ENCODE peak calls at places on chromosome 3, in nine cellular contexts. K, Z, H, E, W, U, F, V and P are unnamed samples.

GRCh38 chr3:77686560-77686959 is 646.7 kb downstream of the ROBO2 start:
- DNase-seq in K (no peak), Z (no peak), H (no peak), E (no peak), W (no peak), U (peak; percentile 19), F (no peak), V (no peak), P (no peak)

GRCh38 chr3:172288625-172289024 is 159.6 kb downstream of the GHSR start:
- DNase-seq in K (no peak), Z (no peak), H (no peak), E (no peak), W (no peak), U (no peak), F (no peak), V (no peak), P (no peak)

GRCh38 chr3:107680698-107681097 is 157.9 kb downstream of the BBX start:
- DNase-seq in K (no peak), Z (no peak), H (no peak), E (no peak), W (no peak), U (no peak), F (no peak), V (no peak), P (no peak)

GRCh38 chr3:52507359-52507758 is 12.2 kb downstream of the STAB1 start:
- DNase-seq in K (peak; percentile 41), Z (no peak), H (no peak), E (peak; percentile 63), W (no peak), U (no peak), F (no peak), V (no peak), P (no peak)

GRCh38 chr3:84963137-84963536 is 4.3 kb downstream of the CADM2 start:
- DNase-seq in K (no peak), Z (no peak), H (no peak), E (no peak), W (no peak), U (no peak), F (no peak), V (no peak), P (no peak)

GRCh38 chr3:43497905-43498365 is 123.9 kb downstream of the ANO10 start:
- DNase-seq in K (no peak), Z (no peak), H (no peak), E (no peak), W (no peak), U (no peak), F (no peak), V (no peak), P (no peak)

GRCh38 chr3:184355261-184356012 is 6.0 kb downstream of the CLCN2 start:
- DNase-seq in K (no peak), Z (no peak), H (no peak), E (no peak), W (no peak), U (no peak), F (no peak), V (no peak), P (no peak)

GRCh38 chr3:38332202-38332601 is 14.4 kb upstream of the XYLB start:
- DNase-seq in K (no peak), Z (no peak), H (no peak), E (no peak), W (no peak), U (no peak), F (no peak), V (no peak), P (no peak)

GRCh38 chr3:53073553-53074365 is 27.9 kb upstream of the SFMBT1 start:
- DNase-seq in K (no peak), Z (no peak), H (no peak), E (no peak), W (peak; percentile 23), U (no peak), F (no peak), V (peak; percentile 60), P (no peak)

GRCh38 chr3:159077860-159078259 is 276.0 kb downstream of the MFSD1 start:
- DNase-seq in K (no peak), Z (no peak), H (no peak), E (no peak), W (no peak), U (no peak), F (no peak), V (no peak), P (no peak)

GRCh38 chr3:112090899-112091586 is 4.9 kb downstream of the C3orf52 start:
- DNase-seq in K (no peak), Z (no peak), H (peak; percentile 44), E (no peak), W (no peak), U (no peak), F (peak; percentile 44), V (no peak), P (no peak)

GRCh38 chr3:147405552-147406254 is 640 bp downstream of the ZIC4 start:
- DNase-seq in K (no peak), Z (no peak), H (no peak), E (no peak), W (no peak), U (no peak), F (no peak), V (no peak), P (no peak)

DNA sequence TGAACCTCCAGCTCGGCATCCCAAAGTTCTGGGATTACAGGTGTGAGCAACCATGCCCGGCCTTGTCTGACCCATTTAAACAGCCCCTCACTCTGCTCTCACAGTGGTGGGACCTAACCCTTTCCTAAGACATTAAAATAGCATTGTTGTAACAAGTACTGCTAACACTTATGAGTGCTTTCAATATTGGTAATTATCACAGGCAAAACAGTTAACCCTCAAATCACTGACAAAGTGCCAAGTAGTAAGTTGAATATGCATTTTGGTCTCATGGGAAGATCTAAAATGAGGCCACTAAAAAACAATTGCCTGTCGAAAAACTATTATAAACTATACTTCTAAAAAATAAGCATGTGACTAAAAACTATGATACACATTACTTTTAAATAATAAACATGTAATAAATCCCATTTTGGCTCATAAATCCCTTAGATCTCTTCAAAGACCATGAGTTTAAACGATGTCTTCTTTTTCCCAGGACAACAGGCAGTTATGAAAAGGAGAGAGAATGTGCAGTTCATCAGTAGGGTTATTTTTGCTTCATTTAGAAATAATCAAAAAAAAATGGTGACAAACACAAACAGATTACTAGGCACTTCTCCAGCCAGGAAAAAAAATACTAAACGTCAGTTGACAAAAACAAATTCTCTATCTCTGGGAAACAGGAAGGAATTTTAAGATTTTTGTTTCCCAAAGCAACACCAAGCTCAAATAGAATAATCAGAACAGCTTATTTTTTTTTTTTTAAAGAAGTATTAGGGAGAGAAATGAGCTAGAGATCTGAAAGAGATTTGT is 95.4 kb downstream of the RFTN1 start:
- DNase-seq in K (no peak), Z (no peak), H (no peak), E (no peak), W (no peak), U (no peak), F (no peak), V (no peak), P (no peak)
- H3K27ac ChIP-seq in K (no peak overlapping the region), Z (peak overlapping the region; percentile 72), H (no peak overlapping the region), E (no peak overlapping the region), W (no peak overlapping the region), U (no peak overlapping the region), F (peak overlapping the region; percentile 34), V (peak overlapping the region; percentile 7), P (peak overlapping the region; percentile 44)

DNA sequence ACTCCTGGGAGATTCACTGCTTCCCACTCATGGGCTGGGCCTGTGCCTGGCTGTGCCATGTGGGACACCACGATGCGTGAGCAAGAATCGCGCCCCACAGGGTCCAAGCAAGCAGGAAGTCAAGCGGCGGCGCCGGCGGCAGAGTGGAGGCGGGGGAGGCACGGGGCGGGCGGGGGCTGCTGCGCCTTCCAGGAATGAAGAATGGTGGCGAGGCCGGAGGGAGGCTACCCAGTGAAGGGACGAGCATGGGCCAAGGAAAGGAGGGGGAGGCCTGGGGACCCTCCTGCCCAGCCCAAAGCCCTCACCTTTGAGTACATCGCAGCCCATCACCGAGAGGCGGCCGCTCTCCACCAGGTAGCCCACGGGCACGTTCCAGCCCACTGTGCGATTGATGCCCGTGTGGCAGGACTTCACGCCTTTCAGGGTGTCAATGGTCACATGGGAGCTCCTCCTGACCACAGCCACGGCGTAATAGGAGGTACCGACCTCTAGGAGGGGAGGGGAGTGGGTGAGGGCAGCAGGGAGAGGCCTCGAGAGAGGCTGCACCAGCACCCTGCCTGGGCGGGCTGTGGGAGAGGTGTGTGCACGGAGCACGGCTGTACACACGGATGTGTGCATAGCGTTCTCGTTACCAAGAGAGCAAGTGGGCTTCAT is 5.5 kb downstream of the MELTF start:
- DNase-seq in K (no peak), Z (no peak), H (no peak), E (no peak), W (no peak), U (no peak), F (no peak), V (no peak), P (no peak)
- TF ChIP-seq EP300 in K (no peak), Z (no peak), H (no peak), E (no peak), W (no peak), U (no peak), F (no peak), V (no peak), P (no peak)

DNA sequence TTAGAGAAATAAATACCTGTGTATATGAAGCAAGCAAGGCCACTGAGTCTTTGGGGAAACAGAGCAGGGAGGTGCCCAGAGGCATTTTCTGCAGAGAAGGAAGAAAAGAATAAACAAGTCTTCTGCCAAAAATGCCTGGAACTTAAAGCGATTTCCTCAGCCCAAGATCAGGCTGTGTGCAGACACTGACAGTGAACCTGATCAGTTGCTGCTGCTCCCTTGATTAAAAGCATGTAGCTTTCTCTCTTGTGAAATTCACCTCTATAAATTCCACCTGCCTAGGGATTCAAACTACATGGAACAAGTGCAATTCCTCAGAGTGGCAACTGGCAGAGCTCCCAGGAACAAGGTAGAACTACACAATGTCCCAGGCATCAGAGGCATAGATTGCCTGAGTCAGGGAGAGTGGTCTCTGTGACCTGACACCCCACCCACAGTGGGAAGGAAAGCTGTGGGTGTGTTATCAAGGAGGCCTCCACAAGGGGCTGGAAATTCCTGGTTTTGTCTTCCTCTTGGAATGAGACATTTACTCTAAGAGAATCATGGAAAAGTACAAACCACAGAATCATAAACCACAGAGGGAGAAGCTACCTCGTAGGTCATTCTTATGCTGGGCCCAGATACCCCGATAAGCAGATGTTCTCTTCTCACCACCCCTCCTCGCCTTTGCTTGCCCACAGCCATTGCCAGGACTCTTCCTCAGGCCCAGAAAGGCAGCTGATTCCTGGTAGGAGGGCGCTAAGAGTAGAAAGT is 1.8 kb upstream of the ZBTB38 start:
- DNase-seq in K (peak; percentile 89), Z (no peak), H (peak; percentile 75), E (peak; percentile 49), W (no peak), U (no peak), F (peak; percentile 61), V (peak; percentile 83), P (peak; percentile 30)
- TF ChIP-seq POLR2A in K (no peak), Z (no peak), H (no peak), E (no peak), W (no peak), U (no peak), F (no peak), V (no peak), P (no peak)

GRCh38 chr3:98049271-98049670 is 14.2 kb upstream of the GABRR3 start:
- DNase-seq in K (no peak), Z (no peak), H (no peak), E (no peak), W (no peak), U (no peak), F (no peak), V (no peak), P (no peak)
- H3K27ac ChIP-seq in K (no peak overlapping the region), Z (no peak overlapping the region), H (no peak overlapping the region), E (no peak overlapping the region), W (no peak overlapping the region), U (no peak overlapping the region), F (no peak overlapping the region), V (no peak overlapping the region), P (no peak overlapping the region)